ENCODE peak calls at places on chromosome 16, in four cellular contexts. One of them, this sample, is unnamed.

GRCh38 chr16:70730016-70730415 is 44.2 kb upstream of the MTSS2 start:
- DNase-seq in sciatic nerve: no peak
- DNase-seq in T-helper 1 cell: no peak
- DNase-seq in heart left ventricle: no peak
- DNase-seq in this sample: no peak

GRCh38 chr16:4454618-4455017 is 19.8 kb downstream of the NMRAL1 start:
- DNase-seq in sciatic nerve: no peak
- DNase-seq in T-helper 1 cell: no peak
- DNase-seq in heart left ventricle: no peak
- DNase-seq in this sample: no peak

GRCh38 chr16:57800213-57801097 is 1.8 kb downstream of the KIFC3 start:
- DNase-seq in sciatic nerve: no peak
- DNase-seq in T-helper 1 cell: no peak
- DNase-seq in heart left ventricle: peak; percentile 18
- DNase-seq in this sample: no peak

GRCh38 chr16:63228259-63228658 is 1192.0 kb upstream of the CDH8 start:
- DNase-seq in sciatic nerve: no peak
- DNase-seq in T-helper 1 cell: no peak
- DNase-seq in heart left ventricle: no peak
- DNase-seq in this sample: no peak

GRCh38 chr16:89102035-89102776 is 8.6 kb downstream of the ACSF3 start:
- DNase-seq in sciatic nerve: no peak
- DNase-seq in T-helper 1 cell: no peak
- DNase-seq in heart left ventricle: no peak
- DNase-seq in this sample: no peak

GRCh38 chr16:63880948-63881347 is 1240.9 kb downstream of the CDH11 start:
- DNase-seq in sciatic nerve: no peak
- DNase-seq in T-helper 1 cell: no peak
- DNase-seq in heart left ventricle: no peak
- DNase-seq in this sample: no peak

GRCh38 chr16:76500006-76500405 is 222.8 kb downstream of the CNTNAP4 start:
- DNase-seq in sciatic nerve: no peak
- DNase-seq in T-helper 1 cell: no peak
- DNase-seq in heart left ventricle: no peak
- DNase-seq in this sample: no peak

GRCh38 chr16:4376126-4376819 is 4.6 kb downstream of the VASN start:
- DNase-seq in sciatic nerve: peak; percentile 93
- DNase-seq in T-helper 1 cell: no peak
- DNase-seq in heart left ventricle: peak; percentile 95
- DNase-seq in this sample: no peak

GRCh38 chr16:17382514-17382913 is 88.2 kb downstream of the XYLT1 start:
- DNase-seq in sciatic nerve: no peak
- DNase-seq in T-helper 1 cell: no peak
- DNase-seq in heart left ventricle: no peak
- DNase-seq in this sample: no peak

GRCh38 chr16:55418586-55418985 is 60.4 kb upstream of the MMP2 start:
- DNase-seq in sciatic nerve: no peak
- DNase-seq in T-helper 1 cell: no peak
- DNase-seq in heart left ventricle: no peak
- DNase-seq in this sample: no peak

GRCh38 chr16:57023541-57024249 is 34.3 kb downstream of the NLRC5 start:
- DNase-seq in sciatic nerve: peak; percentile 60
- DNase-seq in T-helper 1 cell: peak; percentile 63
- DNase-seq in heart left ventricle: no peak
- DNase-seq in this sample: peak; percentile 74

GRCh38 chr16:67169011-67169451 is 1.3 kb upstream of the NOL3 start:
- DNase-seq in sciatic nerve: no peak
- DNase-seq in T-helper 1 cell: no peak
- DNase-seq in heart left ventricle: no peak
- DNase-seq in this sample: no peak

GRCh38 chr16:57388359-57389086 is 16.0 kb upstream of the CCL17 start:
- DNase-seq in sciatic nerve: no peak
- DNase-seq in T-helper 1 cell: no peak
- DNase-seq in heart left ventricle: no peak
- DNase-seq in this sample: no peak

GRCh38 chr16:4624827-4625616 is 396 bp downstream of the MGRN1 start:
- DNase-seq in sciatic nerve: peak; percentile 83
- DNase-seq in T-helper 1 cell: peak; percentile 49
- DNase-seq in heart left ventricle: peak; percentile 64
- DNase-seq in this sample: no peak

GRCh38 chr16:89318871-89319627 is 101.5 kb downstream of the ZNF778 start:
- DNase-seq in sciatic nerve: no peak
- DNase-seq in T-helper 1 cell: no peak
- DNase-seq in heart left ventricle: no peak
- DNase-seq in this sample: no peak

GRCh38 chr16:375927-376816 is 5.6 kb downstream of the PGAP6 start:
- DNase-seq in sciatic nerve: no peak
- DNase-seq in T-helper 1 cell: no peak
- DNase-seq in heart left ventricle: no peak
- DNase-seq in this sample: no peak

GRCh38 chr16:84928679-84929420 is 82.5 kb downstream of the ZDHHC7 start:
- DNase-seq in sciatic nerve: peak; percentile 86
- DNase-seq in T-helper 1 cell: no peak
- DNase-seq in heart left ventricle: peak; percentile 77
- DNase-seq in this sample: no peak

GRCh38 chr16:68992521-68992920 is 112.9 kb upstream of the HAS3 start:
- DNase-seq in sciatic nerve: no peak
- DNase-seq in T-helper 1 cell: no peak
- DNase-seq in heart left ventricle: no peak
- DNase-seq in this sample: no peak

GRCh38 chr16:66639091-66639885 is 34.8 kb downstream of the CMTM3 start:
- DNase-seq in sciatic nerve: no peak
- DNase-seq in T-helper 1 cell: no peak
- DNase-seq in heart left ventricle: peak; percentile 4
- DNase-seq in this sample: no peak

GRCh38 chr16:1762879-1763520 is 8.3 kb downstream of the NME3 start:
- DNase-seq in sciatic nerve: no peak
- DNase-seq in T-helper 1 cell: no peak
- DNase-seq in heart left ventricle: no peak
- DNase-seq in this sample: no peak

GRCh38 chr16:21943571-21943970 is 9.6 kb upstream of the UQCRC2 start:
- DNase-seq in sciatic nerve: no peak
- DNase-seq in T-helper 1 cell: no peak
- DNase-seq in heart left ventricle: no peak
- DNase-seq in this sample: no peak

GRCh38 chr16:50207652-50208051 is 54.5 kb downstream of the TENT4B start:
- DNase-seq in sciatic nerve: no peak
- DNase-seq in T-helper 1 cell: no peak
- DNase-seq in heart left ventricle: no peak
- DNase-seq in this sample: no peak

GRCh38 chr16:60337671-60338070 is 1603.6 kb upstream of the GOT2 start:
- DNase-seq in sciatic nerve: no peak
- DNase-seq in T-helper 1 cell: no peak
- DNase-seq in heart left ventricle: no peak
- DNase-seq in this sample: no peak

GRCh38 chr16:62256406-62256805 is 220.2 kb upstream of the CDH8 start:
- DNase-seq in sciatic nerve: no peak
- DNase-seq in T-helper 1 cell: no peak
- DNase-seq in heart left ventricle: no peak
- DNase-seq in this sample: no peak

GRCh38 chr16:24539850-24540484 is 601 bp downstream of the RBBP6 start:
- DNase-seq in sciatic nerve: peak; percentile 78
- DNase-seq in T-helper 1 cell: peak; percentile 38
- DNase-seq in heart left ventricle: peak; percentile 67
- DNase-seq in this sample: no peak

GRCh38 chr16:1706386-1707192 is 594 bp downstream of the MAPK8IP3 start:
- DNase-seq in sciatic nerve: no peak
- DNase-seq in T-helper 1 cell: no peak
- DNase-seq in heart left ventricle: no peak
- DNase-seq in this sample: peak; percentile 38

GRCh38 chr16:84396537-84397008 is 28.2 kb downstream of the ATP2C2 start:
- DNase-seq in sciatic nerve: no peak
- DNase-seq in T-helper 1 cell: no peak
- DNase-seq in heart left ventricle: no peak
- DNase-seq in this sample: no peak

GRCh38 chr16:63695347-63695746 is 1426.5 kb downstream of the CDH11 start:
- DNase-seq in sciatic nerve: no peak
- DNase-seq in T-helper 1 cell: no peak
- DNase-seq in heart left ventricle: no peak
- DNase-seq in this sample: no peak

GRCh38 chr16:85718682-85719081 is 29.9 kb upstream of the GINS2 start:
- DNase-seq in sciatic nerve: no peak
- DNase-seq in T-helper 1 cell: no peak
- DNase-seq in heart left ventricle: no peak
- DNase-seq in this sample: no peak

GRCh38 chr16:86408685-86409084 is 101.6 kb upstream of the FOXF1 start:
- DNase-seq in sciatic nerve: no peak
- DNase-seq in T-helper 1 cell: no peak
- DNase-seq in heart left ventricle: no peak
- DNase-seq in this sample: no peak

GRCh38 chr16:84507011-84507982 is 2.8 kb upstream of the MEAK7 start:
- DNase-seq in sciatic nerve: peak; percentile 62
- DNase-seq in T-helper 1 cell: no peak
- DNase-seq in heart left ventricle: no peak
- DNase-seq in this sample: no peak

GRCh38 chr16:27766166-27766925 is 216.4 kb downstream of the KATNIP start:
- DNase-seq in sciatic nerve: no peak
- DNase-seq in T-helper 1 cell: no peak
- DNase-seq in heart left ventricle: no peak
- DNase-seq in this sample: no peak

GRCh38 chr16:56970934-56971767 is 9.4 kb downstream of the CETP start:
- DNase-seq in sciatic nerve: no peak
- DNase-seq in T-helper 1 cell: no peak
- DNase-seq in heart left ventricle: no peak
- DNase-seq in this sample: no peak

GRCh38 chr16:11595908-11596504 is 9.3 kb upstream of the LITAF start:
- DNase-seq in sciatic nerve: no peak
- DNase-seq in T-helper 1 cell: no peak
- DNase-seq in heart left ventricle: no peak
- DNase-seq in this sample: no peak

This sample was measured in T-cell.